ENCODE peak calls at places on chromosomes 7 and 10, in eight cellular contexts. W is ovary, N is MM.1S, C is mammary epithelial cell, M is GM12865, I is HFF-Myc, U is GM23338, T is right atrium auricular region. Y is an unnamed sample.

GRCh38 chr7:79436378-79436777 is 17.1 kb downstream of the MAGI2 start:
- DNase-seq in W (no peak), N (no peak), C (no peak), M (no peak), I (no peak), U (no peak), T (no peak), Y (peak)

GRCh38 chr10:14751576-14752330 is 22.9 kb downstream of the FAM107B start:
- DNase-seq in W (no peak), N (no peak), C (no peak), M (peak), I (no peak), U (peak), T (peak), Y (peak)

GRCh38 chr7:28726563-28726962 is 231.6 kb downstream of the TRIL start:
- DNase-seq in W (no peak), N (no peak), C (no peak), M (no peak), I (no peak), U (no peak), T (no peak), Y (no peak)

GRCh38 chr7:17437586-17437985 is 139.1 kb downstream of the AHR start:
- DNase-seq in W (no peak), N (no peak), C (no peak), M (no peak), I (no peak), U (no peak), T (no peak), Y (no peak)

GRCh38 chr7:120273476-120273975 is 551 bp downstream of the KCND2 start:
- DNase-seq in W (peak), N (peak), C (peak), M (peak), I (no peak), U (peak), T (no peak), Y (peak)

GRCh38 chr7:42480304-42480665 is 243.3 kb upstream of the GLI3 start:
- DNase-seq in W (no peak), N (no peak), C (peak), M (no peak), I (no peak), U (no peak), T (no peak), Y (no peak)

GRCh38 chr7:87575521-87575920 is 25.2 kb downstream of the ABCB1 start:
- DNase-seq in W (no peak), N (no peak), C (no peak), M (no peak), I (no peak), U (no peak), T (no peak), Y (no peak)

GRCh38 chr10:126012485-126012884 is 116.1 kb downstream of the FANK1 start:
- DNase-seq in W (no peak), N (no peak), C (peak), M (no peak), I (no peak), U (no peak), T (no peak), Y (peak)

GRCh38 chr10:69645751-69646687 is 16.0 kb downstream of the FAM241B start:
- DNase-seq in W (no peak), N (no peak), C (no peak), M (no peak), I (no peak), U (peak), T (no peak), Y (no peak)

GRCh38 chr10:103666109-103666508 is 172.6 kb downstream of the NEURL1 start:
- DNase-seq in W (no peak), N (no peak), C (no peak), M (peak), I (no peak), U (peak), T (no peak), Y (peak)

GRCh38 chr10:132059760-132060508 is 5.8 kb upstream of the JAKMIP3 start:
- DNase-seq in W (no peak), N (no peak), C (peak), M (no peak), I (no peak), U (no peak), T (no peak), Y (no peak)

GRCh38 chr10:72875250-72876055 is 18.1 kb upstream of the OIT3 start:
- DNase-seq in W (no peak), N (peak), C (peak), M (peak), I (no peak), U (peak), T (no peak), Y (peak)

DNA sequence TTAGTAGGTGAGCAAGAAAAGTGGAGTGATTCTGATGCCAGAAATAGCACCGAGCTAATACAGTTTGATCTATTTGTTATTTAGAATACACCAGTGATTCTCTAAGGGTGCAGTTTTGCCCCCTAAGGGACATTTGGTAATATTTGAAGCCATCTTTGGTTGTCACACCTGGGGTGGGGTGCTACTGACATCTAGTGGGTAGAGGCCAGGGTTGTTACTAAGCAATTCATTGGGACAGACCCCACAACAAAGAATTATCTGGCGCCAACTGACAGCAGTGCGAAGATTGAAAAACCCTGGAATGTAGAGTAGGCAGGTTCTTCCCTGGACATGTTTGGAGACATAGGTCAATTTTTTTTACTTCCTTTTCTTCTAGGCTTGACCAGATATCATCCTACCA is 14.6 kb downstream of the PALS2 start:
- DNase-seq in W (no peak), N (peak), C (no peak), M (peak), I (no peak), U (peak), T (no peak), Y (peak)
- TF ChIP-seq CTCF in W (no peak), N (peak), C (peak), M (peak), I (peak), U (peak), T (peak), Y (peak)

GRCh38 chr10:48601789-48602188 is 3.1 kb downstream of the ARHGAP22 start:
- DNase-seq in W (no peak), N (no peak), C (no peak), M (no peak), I (no peak), U (no peak), T (no peak), Y (no peak)
- H3K4me3 ChIP-seq in W (no peak), N (no peak), C (no peak), M (no peak), I (peak), U (no peak), T (no peak), Y (no peak)

GRCh38 chr7:142745091-142745635 is 4.1 kb upstream of the PRSS1 start:
- DNase-seq in W (no peak), N (no peak), C (no peak), M (no peak), I (no peak), U (no peak), T (no peak), Y (no peak)

GRCh38 chr7:142745783-142746182 is 3.5 kb upstream of the PRSS1 start:
- DNase-seq in W (no peak), N (no peak), C (no peak), M (no peak), I (no peak), U (no peak), T (no peak), Y (no peak)

DNA sequence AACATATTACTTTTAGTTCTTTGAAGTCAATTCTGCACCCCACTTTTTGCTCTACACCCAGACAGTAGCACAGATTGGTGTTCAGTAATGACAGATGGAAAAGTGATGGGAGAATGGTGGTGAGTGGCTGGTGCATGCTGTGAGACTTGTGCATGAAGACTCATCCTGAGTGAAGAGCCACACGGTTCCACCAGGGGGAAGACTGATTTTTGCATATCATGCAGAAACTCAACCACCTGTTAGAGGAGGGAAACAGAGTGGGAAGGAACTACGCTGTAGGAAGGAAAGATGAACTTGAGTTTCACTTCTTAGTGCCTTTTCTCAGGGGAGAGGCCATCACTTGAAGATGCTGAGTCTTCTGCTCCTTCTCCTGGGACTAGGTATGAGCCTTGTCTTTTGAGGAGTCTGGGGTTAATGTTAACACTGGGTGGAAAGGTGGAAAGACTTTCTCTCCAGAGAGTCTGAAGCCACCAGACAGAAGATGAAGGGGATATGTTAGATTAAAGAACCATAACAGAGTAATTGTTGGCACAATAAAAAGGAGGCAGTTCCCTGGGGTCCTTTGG is 9.3 kb upstream of the PRSS1 start:
- DNase-seq in W (no peak), N (peak), C (no peak), M (peak), I (no peak), U (peak), T (no peak), Y (no peak)
- TF ChIP-seq CTCF in W (no peak), N (peak), C (no peak), M (peak), I (no peak), U (no peak), T (no peak), Y (peak)

GRCh38 chr7:132656846-132657776 is 80.8 kb upstream of the PLXNA4 start:
- DNase-seq in W (no peak), N (no peak), C (no peak), M (peak), I (no peak), U (peak), T (no peak), Y (no peak)

GRCh38 chr7:132654150-132654549 is 77.9 kb upstream of the PLXNA4 start:
- DNase-seq in W (no peak), N (peak), C (no peak), M (peak), I (no peak), U (peak), T (no peak), Y (no peak)

GRCh38 chr7:132652507-132652906 is 76.2 kb upstream of the PLXNA4 start:
- DNase-seq in W (no peak), N (no peak), C (no peak), M (no peak), I (no peak), U (no peak), T (no peak), Y (no peak)

GRCh38 chr7:132653364-132653930 is 77.2 kb upstream of the PLXNA4 start:
- DNase-seq in W (no peak), N (peak), C (no peak), M (peak), I (no peak), U (no peak), T (no peak), Y (no peak)

GRCh38 chr7:132655071-132655761 is 78.9 kb upstream of the PLXNA4 start:
- DNase-seq in W (no peak), N (no peak), C (no peak), M (peak), I (no peak), U (peak), T (peak), Y (no peak)
- H3K4me3 ChIP-seq in W (no peak), N (no peak), C (no peak), M (no peak), I (no peak), U (peak), T (no peak), Y (no peak)

GRCh38 chr7:26292768-26293560 is 1.3 kb downstream of the SNX10 start:
- DNase-seq in W (no peak), N (no peak), C (no peak), M (peak), I (no peak), U (peak), T (peak), Y (no peak)

GRCh38 chr7:26295015-26295414 is 3.4 kb downstream of the SNX10 start:
- DNase-seq in W (no peak), N (no peak), C (no peak), M (no peak), I (no peak), U (no peak), T (no peak), Y (no peak)

GRCh38 chr7:26293569-26294308 is 2.1 kb downstream of the SNX10 start:
- DNase-seq in W (no peak), N (peak), C (no peak), M (peak), I (no peak), U (no peak), T (no peak), Y (no peak)

GRCh38 chr7:26291251-26291650 is 411 bp upstream of the SNX10 start:
- DNase-seq in W (no peak), N (no peak), C (no peak), M (no peak), I (no peak), U (no peak), T (no peak), Y (no peak)

DNA sequence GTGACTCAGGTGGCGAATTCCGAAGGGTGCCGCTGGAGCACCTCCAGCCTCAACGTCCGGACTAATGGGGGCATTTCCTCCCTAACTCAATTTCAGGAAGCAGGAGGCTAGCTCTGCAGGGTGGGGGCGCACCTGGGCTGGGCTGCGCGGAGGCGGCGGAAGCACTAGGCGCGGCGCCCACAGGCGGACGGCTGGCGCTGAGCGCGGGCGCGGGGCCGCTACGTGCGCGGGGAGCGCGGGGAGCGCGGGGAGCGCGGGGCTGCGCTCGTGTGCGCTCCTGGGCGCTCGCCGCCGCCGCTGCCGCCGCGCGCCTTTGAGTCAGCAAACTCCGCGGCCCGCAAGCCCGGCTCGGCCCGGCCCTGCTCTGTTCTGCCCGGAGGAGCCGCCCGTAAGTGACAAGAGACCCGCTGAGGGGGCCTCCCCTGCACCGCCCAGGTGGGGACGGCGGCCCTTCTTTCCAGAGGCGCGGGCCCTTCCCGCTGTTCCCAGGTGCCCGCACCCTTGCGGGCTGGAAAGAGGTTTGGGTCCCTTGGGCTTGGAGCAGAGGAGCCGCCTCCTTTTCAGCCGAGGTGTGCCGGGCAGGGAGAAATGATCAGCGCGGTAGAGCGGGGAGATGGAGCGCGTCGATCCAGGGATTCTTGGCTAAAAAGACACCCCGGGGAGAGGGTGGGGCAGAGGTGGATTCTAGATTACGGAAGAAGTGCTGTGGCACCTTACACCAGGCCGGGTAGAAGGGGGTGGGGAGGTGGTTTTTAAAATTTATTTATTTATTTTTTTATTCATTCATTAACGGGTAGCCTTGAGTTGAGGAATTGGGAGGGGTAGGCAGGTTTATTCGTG is at the start of gene SNX10:
- DNase-seq in W (peak), N (peak), C (peak), M (peak), I (no peak), U (peak), T (no peak), Y (no peak)
- TF ChIP-seq CTCF in W (no peak), N (peak), C (peak), M (peak), I (no peak), U (peak), T (peak), Y (no peak)

DNA sequence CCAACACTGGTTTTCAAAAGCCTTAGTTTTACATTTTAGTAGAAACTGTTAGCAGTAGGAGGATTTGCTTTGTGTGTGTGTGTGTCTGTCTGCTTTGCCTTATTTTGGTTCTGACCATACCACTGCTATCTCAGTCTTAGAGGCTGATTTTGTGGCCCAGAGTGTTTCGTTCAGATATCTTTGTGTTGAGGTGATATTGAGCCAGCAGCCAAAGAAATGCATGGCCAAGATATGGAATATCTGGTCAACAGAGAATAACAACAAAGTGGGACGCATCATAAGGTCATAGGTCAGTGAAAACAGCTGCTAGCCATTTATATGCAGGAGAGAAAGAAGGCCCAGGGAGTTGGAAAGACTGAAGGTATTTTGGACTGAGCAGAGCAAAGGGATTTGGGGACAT is 47.7 kb downstream of the KIAA1217 start:
- DNase-seq in W (no peak), N (no peak), C (no peak), M (no peak), I (no peak), U (no peak), T (no peak), Y (no peak)
- H3K4me3 ChIP-seq in W (no peak), N (no peak), C (peak), M (no peak), I (no peak), U (no peak), T (no peak), Y (no peak)

GRCh38 chr7:26853788-26854393 is 10.5 kb downstream of the SKAP2 start:
- DNase-seq in W (no peak), N (peak), C (peak), M (peak), I (no peak), U (peak), T (no peak), Y (peak)
- TF ChIP-seq CTCF in W (peak), N (peak), C (peak), M (peak), I (peak), U (peak), T (peak), Y (peak)

GRCh38 chr7:230274-230673 is 37.9 kb downstream of the FAM20C start:
- DNase-seq in W (no peak), N (no peak), C (no peak), M (no peak), I (no peak), U (no peak), T (no peak), Y (no peak)
- H3K4me3 ChIP-seq in W (no peak), N (no peak), C (no peak), M (no peak), I (no peak), U (no peak), T (no peak), Y (no peak)

DNA sequence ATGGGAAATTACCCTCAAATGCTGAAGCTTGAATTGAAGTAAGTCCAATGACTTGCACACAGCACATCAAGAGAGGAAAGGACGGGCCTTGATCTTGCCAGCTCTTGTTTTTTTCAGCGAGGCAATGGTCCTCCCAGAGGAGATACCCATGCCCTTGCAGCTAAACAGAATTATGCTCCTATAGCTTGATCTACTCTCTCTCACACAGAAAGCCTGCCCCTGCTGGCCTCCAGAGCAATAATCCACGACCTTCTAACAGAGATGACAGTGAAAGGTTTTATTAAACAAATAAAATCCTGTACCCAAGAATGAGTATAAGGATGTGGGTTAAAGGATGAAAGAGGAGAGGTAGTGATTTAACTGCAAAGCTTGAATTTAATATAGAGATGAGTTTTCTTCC is 268.0 kb downstream of the ADRA2A start:
- DNase-seq in W (no peak), N (peak), C (no peak), M (peak), I (no peak), U (peak), T (no peak), Y (no peak)
- TF ChIP-seq CTCF in W (no peak), N (peak), C (peak), M (peak), I (no peak), U (peak), T (no peak), Y (no peak)